ENCODE peak calls at places on chromosomes 13 and 19, in nine cellular contexts. P, T, Q, L, C, O, U, W and M are unnamed samples.

GRCh38 chr19:43798546-43799409 is 3.5 kb downstream of the LYPD5 start:
- DNase-seq in P (peak; percentile 90), T (no peak), Q (no peak), L (peak; percentile 86), C (no peak), O (no peak), U (peak; percentile 56), W (peak; percentile 78), M (peak; percentile 62)

GRCh38 chr13:41144576-41144975 is 12.0 kb upstream of the KBTBD6 start:
- DNase-seq in P (no peak), T (no peak), Q (no peak), L (no peak), C (no peak), O (no peak), U (no peak), W (no peak), M (no peak)

GRCh38 chr19:7850975-7851622 is 21.1 kb downstream of the EVI5L start:
- DNase-seq in P (no peak), T (no peak), Q (no peak), L (peak; percentile 50), C (no peak), O (no peak), U (no peak), W (no peak), M (no peak)

GRCh38 chr13:105778196-105778595 is 757.3 kb downstream of the EFNB2 start:
- DNase-seq in P (no peak), T (no peak), Q (no peak), L (no peak), C (peak; percentile 1), O (no peak), U (no peak), W (no peak), M (no peak)

GRCh38 chr13:52832268-52832667 is 16.2 kb downstream of the PCDH8 start:
- DNase-seq in P (no peak), T (no peak), Q (no peak), L (no peak), C (no peak), O (no peak), U (no peak), W (no peak), M (no peak)

GRCh38 chr13:67230774-67231480 is 791 bp upstream of the PCDH9 start:
- DNase-seq in P (peak; percentile 84), T (no peak), Q (peak; percentile 32), L (peak; percentile 64), C (peak; percentile 62), O (peak; percentile 77), U (peak; percentile 67), W (peak; percentile 80), M (peak; percentile 78)

GRCh38 chr13:32446220-32446619 is 18.3 kb upstream of the N4BP2L1 start:
- DNase-seq in P (no peak), T (no peak), Q (no peak), L (no peak), C (no peak), O (no peak), U (no peak), W (no peak), M (no peak)

GRCh38 chr19:54576411-54576976 is 2.9 kb downstream of the LILRA2 start:
- DNase-seq in P (peak; percentile 41), T (no peak), Q (no peak), L (peak; percentile 49), C (no peak), O (no peak), U (no peak), W (no peak), M (no peak)

GRCh38 chr13:76380436-76381065 is 505.7 kb downstream of the KCTD12 start:
- DNase-seq in P (no peak), T (no peak), Q (no peak), L (no peak), C (peak; percentile 1), O (no peak), U (no peak), W (no peak), M (no peak)

GRCh38 chr19:14185158-14185557 is 20.8 kb downstream of the ADGRL1 start:
- DNase-seq in P (no peak), T (no peak), Q (no peak), L (no peak), C (no peak), O (no peak), U (no peak), W (no peak), M (no peak)

GRCh38 chr19:38977445-38978314 is 2.1 kb upstream of the FBXO17 start:
- DNase-seq in P (no peak), T (no peak), Q (no peak), L (no peak), C (no peak), O (no peak), U (no peak), W (no peak), M (no peak)

GRCh38 chr13:50699874-50700663 is 143.4 kb downstream of the DLEU7 start:
- DNase-seq in P (no peak), T (no peak), Q (no peak), L (no peak), C (no peak), O (no peak), U (no peak), W (no peak), M (no peak)

GRCh38 chr13:107209811-107210210 is 641.9 kb upstream of the ARGLU1 start:
- DNase-seq in P (no peak), T (peak; percentile 24), Q (no peak), L (no peak), C (peak; percentile 40), O (no peak), U (no peak), W (no peak), M (no peak)

GRCh38 chr19:8654591-8655339 is 24.3 kb downstream of the NFILZ start:
- DNase-seq in P (peak; percentile 84), T (no peak), Q (peak; percentile 21), L (peak; percentile 94), C (peak; percentile 36), O (peak; percentile 64), U (peak; percentile 66), W (peak; percentile 80), M (no peak)

GRCh38 chr13:93977986-93978385 is 501.5 kb downstream of the DCT start:
- DNase-seq in P (no peak), T (no peak), Q (no peak), L (no peak), C (no peak), O (no peak), U (no peak), W (no peak), M (no peak)

GRCh38 chr13:50274181-50274580 is 258.9 kb downstream of the KCNRG start:
- DNase-seq in P (no peak), T (no peak), Q (no peak), L (no peak), C (no peak), O (no peak), U (no peak), W (no peak), M (no peak)

GRCh38 chr19:35746556-35746955 is 1.1 kb downstream of the PSENEN start:
- DNase-seq in P (no peak), T (no peak), Q (no peak), L (no peak), C (no peak), O (no peak), U (no peak), W (no peak), M (no peak)
- H3K4me3 ChIP-seq in P (no peak overlapping the region), T (peak overlapping the region; percentile 85), Q (peak overlapping the region; percentile 92), L (no peak overlapping the region), C (peak overlapping the region; percentile 73), O (peak overlapping the region; percentile 89), U (no peak overlapping the region), W (peak overlapping the region; percentile 93), M (peak overlapping the region; percentile 87)

DNA sequence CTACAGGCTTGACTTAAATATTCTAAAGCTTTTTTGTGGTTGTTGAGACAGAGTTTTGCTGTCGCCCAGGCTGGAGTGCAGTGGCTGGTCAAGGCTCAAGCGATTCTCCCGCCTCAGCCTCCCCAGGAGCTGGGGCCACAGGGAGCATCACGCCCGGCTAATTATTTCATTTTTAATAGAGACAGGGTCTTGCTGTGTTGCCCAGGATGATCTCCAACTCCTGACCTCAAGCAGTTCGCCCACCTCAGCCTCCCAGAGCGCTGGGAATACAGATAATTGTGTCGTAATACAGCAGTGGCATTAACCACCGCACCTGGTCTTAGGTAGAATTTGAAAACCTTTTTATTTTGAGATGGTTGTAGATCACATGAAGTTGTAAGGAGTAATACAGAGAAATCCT is 1.5 kb upstream of the DCUN1D2 start:
- DNase-seq in P (no peak), T (no peak), Q (no peak), L (no peak), C (no peak), O (no peak), U (no peak), W (no peak), M (no peak)
- H3K4me3 ChIP-seq in P (peak overlapping the region; percentile 72), T (peak overlapping the region; percentile 89), Q (peak overlapping the region; percentile 81), L (peak overlapping the region; percentile 89), C (peak overlapping the region; percentile 90), O (peak overlapping the region; percentile 81), U (peak overlapping the region; percentile 96), W (peak overlapping the region; percentile 91), M (peak overlapping the region; percentile 73)

GRCh38 chr19:53157601-53158000 is 1.3 kb downstream of the ZNF347 start:
- DNase-seq in P (no peak), T (no peak), Q (no peak), L (peak; percentile 41), C (peak; percentile 12), O (no peak), U (no peak), W (no peak), M (no peak)
- H3K4me3 ChIP-seq in P (peak overlapping the region; percentile 82), T (peak overlapping the region; percentile 71), Q (peak overlapping the region; percentile 75), L (peak overlapping the region; percentile 74), C (peak overlapping the region; percentile 67), O (peak overlapping the region; percentile 78), U (peak overlapping the region; percentile 65), W (peak overlapping the region; percentile 69), M (peak overlapping the region; percentile 88)

GRCh38 chr13:110304256-110304655 is 2.7 kb downstream of the COL4A1 start:
- DNase-seq in P (no peak), T (no peak), Q (peak; percentile 68), L (no peak), C (peak; percentile 96), O (no peak), U (no peak), W (no peak), M (peak; percentile 78)

GRCh38 chr13:110306340-110306959 is 507 bp downstream of the COL4A1 start:
- DNase-seq in P (no peak), T (no peak), Q (peak; percentile 62), L (peak; percentile 83), C (peak; percentile 51), O (no peak), U (no peak), W (no peak), M (peak; percentile 76)

GRCh38 chr13:110305001-110305400 is 2.0 kb downstream of the COL4A1 start:
- DNase-seq in P (no peak), T (no peak), Q (no peak), L (no peak), C (peak; percentile 43), O (no peak), U (no peak), W (no peak), M (peak; percentile 28)

GRCh38 chr13:110305949-110306339 is 1.0 kb downstream of the COL4A1 start:
- DNase-seq in P (no peak), T (no peak), Q (no peak), L (no peak), C (peak; percentile 42), O (no peak), U (no peak), W (no peak), M (peak; percentile 72)

DNA sequence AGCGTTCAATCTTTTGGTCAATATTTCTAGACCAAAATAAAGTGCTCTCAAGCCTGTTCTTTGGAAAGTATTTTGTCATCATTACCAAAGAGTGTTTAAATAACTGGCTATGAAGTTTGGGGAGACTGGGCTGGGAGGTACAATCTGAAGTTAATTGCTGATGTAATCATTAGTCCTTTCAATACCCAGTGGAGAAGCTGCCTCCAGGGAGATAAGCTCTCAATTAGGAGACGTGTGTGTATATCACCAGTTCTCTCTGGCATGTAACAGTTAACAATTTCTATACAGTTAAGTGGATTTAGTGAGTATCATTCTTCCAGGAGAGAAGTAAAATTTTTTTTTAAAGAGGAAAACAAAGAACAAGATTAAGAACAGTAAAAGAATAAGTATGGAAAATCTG is 1.4 kb downstream of the COL4A1 start:
- DNase-seq in P (no peak), T (no peak), Q (no peak), L (no peak), C (peak; percentile 42), O (no peak), U (no peak), W (no peak), M (no peak)
- H3K4me3 ChIP-seq in P (peak overlapping the region; percentile 93), T (no peak overlapping the region), Q (peak overlapping the region; percentile 78), L (no peak overlapping the region), C (peak overlapping the region; percentile 77), O (peak overlapping the region; percentile 77), U (peak overlapping the region; percentile 55), W (peak overlapping the region; percentile 71), M (peak overlapping the region; percentile 98)